ENCODE peak calls at places on chromosomes 1 and 21, in eight cellular contexts. S is dermis blood vessel endothelial cell; T is GM12865; N is T follicular helper cell; W is colonic mucosa; Z is amniotic epithelial cell; C is NAMALWA; Y is stimulated activated effector memory CD8-positive, alpha-beta T cell treated with anti-CD3 and anti-CD28 coated beads, Interleukin-12 subunit alpha, Interleukin-12 subunit beta, amount 100 ng/mL, for 72 hours. U is an unnamed sample.

GRCh38 chr1:232403017-232403714 is 226.8 kb downstream of the SIPA1L2 start:
- DNase-seq in C (no peak), W (no peak), T (no peak), N (no peak), Y (no peak), S (no peak), Z (no peak), U (no peak)

GRCh38 chr1:19385869-19386591 is 73.9 kb downstream of the SLC66A1 start:
- DNase-seq in W (peak; percentile 89), N (no peak), Y (no peak), Z (peak; percentile 79), C (no peak), T (no peak), S (peak; percentile 47), U (peak; percentile 61)

GRCh38 chr1:180926164-180926981 is 13.7 kb downstream of the KIAA1614 start:
- DNase-seq in Z (peak; percentile 44), T (no peak), C (peak; percentile 58), N (no peak), S (peak; percentile 19), Y (no peak), W (peak; percentile 41), U (peak; percentile 66)

GRCh38 chr1:118148034-118148433 is 37.0 kb downstream of the SPAG17 start:
- DNase-seq in Z (peak; percentile 8), N (no peak), W (no peak), Y (no peak), S (no peak), T (no peak), C (no peak), U (peak; percentile 39)

GRCh38 chr1:20102875-20103274 is 16.5 kb downstream of the PLA2G2D start:
- DNase-seq in S (no peak), W (no peak), N (no peak), T (no peak), Z (peak; percentile 78), C (no peak), Y (no peak), U (peak; percentile 41)

GRCh38 chr1:158249646-158250045 is 4.6 kb upstream of the CD1A start:
- DNase-seq in T (no peak), C (no peak), Z (no peak), N (no peak), W (no peak), S (no peak), Y (no peak), U (no peak)

GRCh38 chr1:161733526-161733925 is 12.2 kb downstream of the FCRLB start:
- DNase-seq in Y (no peak), W (no peak), N (no peak), S (peak; percentile 79), T (no peak), C (no peak), Z (peak; percentile 95), U (peak; percentile 85)

GRCh38 chr1:93565496-93566221 is 116.0 kb downstream of the BCAR3 start:
- DNase-seq in C (no peak), S (no peak), N (no peak), Z (peak; percentile 65), Y (no peak), T (no peak), W (no peak), U (no peak)

GRCh38 chr1:53643061-53643880 is 95.7 kb downstream of the GLIS1 start:
- DNase-seq in C (no peak), Z (no peak), N (no peak), Y (no peak), T (no peak), S (no peak), W (no peak), U (no peak)

GRCh38 chr21:37166733-37167132 is 93.7 kb downstream of the TTC3 start:
- DNase-seq in Y (no peak), T (peak; percentile 50), W (no peak), S (peak; percentile 71), N (no peak), Z (peak; percentile 17), C (peak; percentile 36), U (no peak)

GRCh38 chr1:97119775-97120174 is 398.2 kb downstream of the PTBP2 start:
- DNase-seq in N (no peak), W (no peak), S (no peak), Y (no peak), C (no peak), Z (no peak), T (no peak), U (no peak)

GRCh38 chr1:115977481-115978258 is 1.4 kb downstream of the SLC22A15 start:
- DNase-seq in C (no peak), Y (no peak), Z (peak; percentile 84), W (no peak), T (no peak), S (no peak), N (no peak), U (peak; percentile 90)

GRCh38 chr21:45931397-45931969 is 50.1 kb upstream of the COL6A1 start:
- DNase-seq in C (no peak), T (peak; percentile 15), Z (no peak), W (no peak), S (no peak), N (no peak), Y (no peak), U (no peak)

GRCh38 chr1:12456979-12457378 is 161.0 kb downstream of the DHRS3 start:
- DNase-seq in W (no peak), C (no peak), Z (peak; percentile 78), Y (no peak), S (peak; percentile 72), T (no peak), N (no peak), U (peak; percentile 59)

GRCh38 chr1:6347641-6348487 is 45.7 kb downstream of the ACOT7 start:
- DNase-seq in Y (peak; percentile 50), S (peak; percentile 77), T (peak; percentile 52), N (peak; percentile 52), Z (peak; percentile 22), C (peak; percentile 78), W (peak; percentile 74), U (peak; percentile 52)

GRCh38 chr1:42144336-42145189 is 8.6 kb upstream of the GUCA2B start:
- DNase-seq in Y (no peak), T (no peak), C (no peak), S (no peak), W (no peak), N (no peak), Z (no peak), U (no peak)

GRCh38 chr1:230753586-230754251 is 6.5 kb downstream of the CAPN9 start:
- DNase-seq in C (peak; percentile 40), Z (peak; percentile 40), W (peak; percentile 72), N (no peak), Y (peak; percentile 7), S (peak; percentile 44), T (no peak), U (no peak)

GRCh38 chr1:51296379-51297357 is 33.7 kb downstream of the TTC39A start:
- DNase-seq in T (peak; percentile 85), Z (peak; percentile 52), S (peak; percentile 84), Y (peak; percentile 80), N (peak; percentile 51), C (peak; percentile 81), W (peak; percentile 92), U (peak; percentile 65)

GRCh38 chr21:37365657-37366487 is 701 bp upstream of the DYRK1A start:
- DNase-seq in W (peak; percentile 72), N (peak; percentile 46), Y (no peak), C (peak; percentile 61), T (peak; percentile 79), Z (peak; percentile 55), S (peak; percentile 76), U (peak; percentile 52)

GRCh38 chr1:235304549-235305451 is 23.2 kb downstream of the ARID4B start:
- DNase-seq in Y (no peak), T (peak; percentile 12), C (peak; percentile 38), W (no peak), N (peak; percentile 31), Z (peak; percentile 61), S (peak; percentile 60), U (no peak)

GRCh38 chr1:175376194-175376593 is 183.6 kb upstream of the KIAA0040 start:
- DNase-seq in S (peak; percentile 50), C (peak; percentile 76), Z (no peak), T (peak; percentile 61), W (no peak), Y (no peak), N (no peak), U (no peak)

GRCh38 chr1:60922304-60922703 is 160.1 kb upstream of the NFIA start:
- DNase-seq in Y (no peak), Z (no peak), W (no peak), T (no peak), C (no peak), N (no peak), S (no peak), U (no peak)

GRCh38 chr1:173869108-173869359 is 854 bp downstream of the ZBTB37 start:
- DNase-seq in N (no peak), Y (no peak), Z (no peak), W (no peak), S (no peak), C (no peak), T (no peak), U (no peak)

GRCh38 chr1:40310129-40310461 is 7.0 kb downstream of the COL9A2 start:
- DNase-seq in T (no peak), W (no peak), Z (no peak), Y (no peak), N (no peak), C (no peak), S (no peak), U (no peak)

GRCh38 chr1:33338495-33339211 is 17.8 kb upstream of the A3GALT2 start:
- DNase-seq in C (no peak), N (no peak), T (no peak), S (peak; percentile 56), Z (peak; percentile 100), Y (no peak), W (no peak), U (peak; percentile 90)

GRCh38 chr1:178418284-178418955 is 78.3 kb downstream of the CLEC20A start:
- DNase-seq in Y (no peak), N (no peak), Z (no peak), T (peak; percentile 21), S (no peak), C (peak; percentile 43), W (no peak), U (no peak)

GRCh38 chr1:6342031-6342430 is 51.5 kb downstream of the ACOT7 start:
- DNase-seq in T (no peak), S (no peak), Z (no peak), Y (no peak), C (no peak), N (no peak), W (no peak), U (no peak)

GRCh38 chr1:236809133-236809532 is 14.0 kb downstream of the MTR start:
- DNase-seq in N (no peak), S (peak; percentile 9), W (no peak), T (no peak), Z (no peak), C (no peak), Y (no peak), U (peak; percentile 25)

GRCh38 chr1:75471245-75471644 is 139.7 kb downstream of the SLC44A5 start:
- DNase-seq in T (no peak), C (no peak), S (no peak), W (no peak), N (no peak), Y (no peak), Z (no peak), U (no peak)

GRCh38 chr1:155080250-155081228 is 1.9 kb downstream of the EFNA3 start:
- DNase-seq in C (peak; percentile 74), S (no peak), Z (no peak), T (no peak), W (peak; percentile 62), Y (no peak), N (peak; percentile 33), U (no peak)

GRCh38 chr21:37994211-37994610 is 78.0 kb upstream of the KCNJ6 start:
- DNase-seq in W (no peak), N (no peak), S (no peak), Z (no peak), Y (no peak), C (no peak), T (no peak), U (no peak)

GRCh38 chr1:40873863-40874472 is 11.8 kb upstream of the CITED4 start:
- DNase-seq in C (no peak), Z (no peak), N (no peak), T (no peak), Y (no peak), S (no peak), W (no peak), U (no peak)

GRCh38 chr1:54475357-54476230 is 69.4 kb upstream of the SSBP3 start:
- DNase-seq in S (no peak), N (peak; percentile 48), T (no peak), W (no peak), Y (no peak), Z (no peak), C (peak; percentile 77), U (no peak)